ENCODE peak calls at places on chromosome 3, in nine cellular contexts. D, U, O, L, J, E, B, G and A are unnamed samples.

GRCh38 chr3:88410259-88410658 is 260.5 kb downstream of the C3orf38 start:
- DNase-seq in D (no peak), U (no peak), O (no peak), L (no peak), J (no peak), E (no peak), B (no peak), G (no peak), A (no peak)

GRCh38 chr3:58998476-58999117 is 51.2 kb downstream of the CFAP20DC start:
- DNase-seq in D (peak), U (no peak), O (no peak), L (peak), J (no peak), E (no peak), B (no peak), G (no peak), A (no peak)

GRCh38 chr3:191499307-191500125 is 38.6 kb downstream of the PYDC2 start:
- DNase-seq in D (peak), U (no peak), O (peak), L (peak), J (peak), E (no peak), B (no peak), G (peak), A (peak)

GRCh38 chr3:15933439-15934144 is 135.8 kb upstream of the ANKRD28 start:
- DNase-seq in D (peak), U (no peak), O (no peak), L (peak), J (no peak), E (no peak), B (no peak), G (no peak), A (no peak)

GRCh38 chr3:189167027-189167766 is 4.6 kb upstream of the TPRG1 start:
- DNase-seq in D (peak), U (no peak), O (no peak), L (no peak), J (peak), E (no peak), B (no peak), G (no peak), A (no peak)

GRCh38 chr3:61627768-61628185 is 66.4 kb downstream of the PTPRG start:
- DNase-seq in D (peak), U (no peak), O (no peak), L (peak), J (no peak), E (peak), B (no peak), G (no peak), A (no peak)

GRCh38 chr3:155334897-155335883 is 41.7 kb upstream of the STRIT1 start:
- DNase-seq in D (no peak), U (no peak), O (no peak), L (no peak), J (no peak), E (no peak), B (no peak), G (no peak), A (no peak)

GRCh38 chr3:112615942-112616731 is 24.8 kb downstream of the CCDC80 start:
- DNase-seq in D (no peak), U (no peak), O (no peak), L (no peak), J (no peak), E (no peak), B (no peak), G (no peak), A (no peak)

GRCh38 chr3:154274345-154274744 is 49.9 kb downstream of the DHX36 start:
- DNase-seq in D (no peak), U (no peak), O (no peak), L (no peak), J (no peak), E (no peak), B (no peak), G (no peak), A (no peak)

GRCh38 chr3:127749787-127750225 is 72.5 kb downstream of the MGLL start:
- DNase-seq in D (no peak), U (peak), O (no peak), L (no peak), J (no peak), E (no peak), B (no peak), G (no peak), A (no peak)

GRCh38 chr3:32189693-32190092 is 48.8 kb upstream of the CMTM8 start:
- DNase-seq in D (no peak), U (no peak), O (no peak), L (no peak), J (no peak), E (no peak), B (no peak), G (no peak), A (no peak)

GRCh38 chr3:72694398-72694797 is 153.8 kb downstream of the SHQ1 start:
- DNase-seq in D (no peak), U (no peak), O (no peak), L (peak), J (no peak), E (no peak), B (no peak), G (no peak), A (no peak)

GRCh38 chr3:177817746-177818145 is 620.5 kb upstream of the TBL1XR1 start:
- DNase-seq in D (no peak), U (no peak), O (no peak), L (no peak), J (no peak), E (no peak), B (no peak), G (no peak), A (no peak)

GRCh38 chr3:177818712-177819111 is 621.4 kb upstream of the TBL1XR1 start:
- DNase-seq in D (no peak), U (no peak), O (no peak), L (no peak), J (no peak), E (no peak), B (no peak), G (no peak), A (no peak)

GRCh38 chr3:177813322-177813721 is 616.0 kb upstream of the TBL1XR1 start:
- DNase-seq in D (no peak), U (no peak), O (no peak), L (peak), J (peak), E (peak), B (no peak), G (no peak), A (no peak)

GRCh38 chr3:177820683-177821316 is 623.5 kb upstream of the TBL1XR1 start:
- DNase-seq in D (no peak), U (no peak), O (no peak), L (peak), J (no peak), E (no peak), B (no peak), G (no peak), A (no peak)

DNA sequence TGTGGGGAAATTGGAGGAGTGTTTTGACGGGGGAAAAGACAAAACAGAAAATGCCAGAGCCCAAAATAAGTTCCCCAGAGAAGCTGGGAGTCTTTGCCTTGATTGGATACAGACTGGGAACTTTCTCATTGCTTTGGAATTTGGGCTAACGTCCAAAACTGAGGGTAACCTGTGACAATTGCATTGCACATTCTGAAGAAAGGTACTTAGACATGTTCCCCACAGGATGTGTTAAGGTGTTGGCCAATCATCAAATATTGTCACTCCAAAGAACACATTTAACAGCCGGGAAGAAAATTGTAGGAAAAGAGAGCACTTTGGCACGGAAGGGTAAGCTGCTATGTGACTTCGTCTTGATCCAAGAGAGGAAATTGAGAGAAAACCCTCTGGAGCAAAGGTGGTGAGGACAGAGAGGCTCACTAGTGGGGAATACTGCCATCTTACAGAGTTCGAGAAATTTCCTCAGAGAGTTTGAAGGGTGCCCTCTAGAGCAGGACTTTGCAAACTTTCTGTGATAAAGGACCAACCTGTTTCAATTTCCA is 619.5 kb upstream of the TBL1XR1 start:
- DNase-seq in D (peak), U (no peak), O (no peak), L (peak), J (no peak), E (peak), B (no peak), G (no peak), A (no peak)
- TF ChIP-seq CTCF in D (peak), U (no peak), O (peak), L (no peak), J (no peak), E (peak), B (no peak), G (no peak), A (no peak)

GRCh38 chr3:140298569-140299070 is 363.6 kb downstream of the CLSTN2 start:
- DNase-seq in D (no peak), U (no peak), O (peak), L (no peak), J (no peak), E (no peak), B (no peak), G (peak), A (no peak)

GRCh38 chr3:140294058-140294457 is 359.1 kb downstream of the CLSTN2 start:
- DNase-seq in D (peak), U (no peak), O (no peak), L (no peak), J (no peak), E (no peak), B (no peak), G (no peak), A (no peak)

GRCh38 chr3:140292684-140293083 is 357.7 kb downstream of the CLSTN2 start:
- DNase-seq in D (peak), U (peak), O (no peak), L (no peak), J (no peak), E (no peak), B (no peak), G (no peak), A (no peak)

GRCh38 chr3:140298043-140298442 is 363.1 kb downstream of the CLSTN2 start:
- DNase-seq in D (no peak), U (no peak), O (no peak), L (no peak), J (no peak), E (no peak), B (no peak), G (no peak), A (no peak)

DNA sequence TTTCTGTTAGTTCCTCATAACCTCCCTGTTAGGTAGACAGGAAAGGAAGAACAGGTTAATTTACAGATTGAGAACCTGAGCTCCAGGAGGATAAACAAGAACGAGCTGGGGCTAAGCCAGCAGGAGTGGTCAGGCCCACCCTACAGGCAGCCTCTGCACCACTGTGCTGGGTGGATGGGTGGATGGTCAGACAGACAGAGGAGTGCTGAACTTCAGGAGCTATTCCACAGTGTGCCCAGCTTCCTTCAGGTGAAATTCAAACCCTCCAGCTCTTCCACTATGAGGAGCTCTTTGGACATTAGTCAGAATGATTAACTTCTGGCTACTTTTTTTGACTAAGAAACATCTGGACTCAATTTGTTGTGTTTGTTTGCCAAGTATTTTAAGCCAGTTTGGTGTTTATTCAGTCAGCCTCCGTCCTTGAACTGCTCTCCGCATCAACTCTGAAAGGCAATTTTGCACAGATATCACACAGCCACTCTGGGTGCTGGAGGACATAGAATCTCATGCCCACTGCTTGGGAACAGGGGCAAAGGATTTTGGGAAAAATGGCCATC is 361.9 kb downstream of the CLSTN2 start:
- DNase-seq in D (peak), U (no peak), O (no peak), L (no peak), J (no peak), E (peak), B (no peak), G (no peak), A (no peak)
- TF ChIP-seq CTCF in D (no peak), U (no peak), O (no peak), L (no peak), J (no peak), E (peak), B (no peak), G (no peak), A (no peak)

GRCh38 chr3:41129731-41130130 is 69.6 kb upstream of the CTNNB1 start:
- DNase-seq in D (no peak), U (no peak), O (no peak), L (no peak), J (no peak), E (no peak), B (no peak), G (no peak), A (no peak)
- TF ChIP-seq CTCF in D (no peak), U (no peak), O (no peak), L (no peak), J (no peak), E (no peak), B (no peak), G (no peak), A (no peak)

GRCh38 chr3:180804871-180805430 is 107.5 kb upstream of the FXR1 start:
- DNase-seq in D (peak), U (no peak), O (peak), L (peak), J (no peak), E (peak), B (no peak), G (peak), A (no peak)
- TF ChIP-seq CTCF in D (peak), U (no peak), O (peak), L (no peak), J (no peak), E (peak), B (no peak), G (peak), A (no peak)

GRCh38 chr3:35946121-35946856 is 307.0 kb downstream of the ARPP21 start:
- DNase-seq in D (peak), U (no peak), O (no peak), L (peak), J (no peak), E (peak), B (no peak), G (peak), A (no peak)
- TF ChIP-seq CTCF in D (peak), U (no peak), O (peak), L (peak), J (no peak), E (peak), B (no peak), G (peak), A (peak)

DNA sequence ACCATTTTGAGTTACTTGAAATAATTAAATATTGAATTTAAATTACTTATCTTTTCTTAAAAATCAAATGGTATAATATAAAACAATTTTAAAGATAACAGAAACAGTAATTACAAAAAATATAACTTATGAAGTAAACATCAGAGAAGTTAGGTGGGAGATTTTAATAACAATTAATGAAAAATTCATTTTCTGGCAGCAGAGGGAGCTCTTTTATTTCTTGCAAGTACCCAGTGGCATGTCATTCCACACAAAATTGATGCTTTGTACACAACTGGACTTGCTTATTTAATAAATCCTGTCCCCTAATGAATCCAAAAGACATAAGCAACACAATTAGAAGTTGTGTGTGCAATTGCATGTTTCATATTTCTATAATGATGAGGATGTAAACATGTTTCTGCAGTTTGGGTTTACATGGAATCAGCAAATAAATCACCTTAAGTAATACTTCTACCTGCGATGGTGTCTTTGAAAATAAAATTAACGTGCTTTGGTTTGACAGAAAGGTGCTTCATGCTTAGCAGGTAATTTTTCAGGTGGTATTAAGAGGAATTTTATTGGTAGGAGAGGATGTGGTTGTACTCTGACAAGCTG is 861.3 kb downstream of the ZPLD1 start:
- DNase-seq in D (peak), U (no peak), O (no peak), L (peak), J (no peak), E (peak), B (no peak), G (peak), A (no peak)
- TF ChIP-seq CTCF in D (no peak), U (no peak), O (no peak), L (peak), J (no peak), E (peak), B (no peak), G (peak), A (no peak)

DNA sequence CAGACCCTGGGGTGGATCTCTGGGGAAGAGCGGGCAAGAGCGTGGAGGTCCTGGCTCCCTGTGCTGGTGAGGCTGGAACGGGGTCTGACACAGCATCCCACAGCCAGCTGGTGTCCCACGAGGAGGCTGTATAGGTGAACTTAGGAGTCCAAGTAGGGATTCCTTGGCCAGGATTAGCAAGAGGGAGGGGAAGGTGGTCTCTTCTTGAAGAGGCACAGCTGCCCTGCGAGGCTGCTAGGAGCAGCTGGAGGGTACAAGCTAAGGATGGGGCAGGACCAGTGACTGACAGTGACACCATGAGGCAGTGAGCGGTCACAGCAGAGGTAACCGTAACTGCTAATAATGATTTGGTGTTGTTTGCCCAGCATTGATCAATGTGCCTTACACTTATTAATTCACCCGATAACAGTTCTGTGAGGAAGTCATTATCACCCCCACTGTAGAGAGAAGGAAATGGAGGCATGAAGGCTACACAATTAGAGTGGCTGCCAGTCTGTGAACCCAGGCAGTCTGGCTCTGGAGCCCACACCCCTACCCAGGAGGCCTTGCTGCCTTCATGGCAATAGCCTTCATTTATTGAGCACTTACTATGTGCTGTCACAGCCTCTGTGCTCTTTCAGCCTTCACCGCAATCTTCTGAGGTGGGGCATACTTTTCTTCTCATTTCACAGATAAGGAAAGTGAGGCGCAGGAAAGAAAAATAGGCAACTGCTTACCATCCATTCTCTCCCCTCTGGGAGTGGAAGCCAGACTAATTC is 59.4 kb downstream of the TMEM44 start:
- DNase-seq in D (peak), U (no peak), O (peak), L (peak), J (peak), E (peak), B (no peak), G (peak), A (no peak)
- TF ChIP-seq CTCF in D (peak), U (no peak), O (peak), L (peak), J (peak), E (peak), B (no peak), G (peak), A (no peak)

GRCh38 chr3:48919215-48920138 is 835 bp downstream of the ARIH2 start:
- DNase-seq in D (peak), U (peak), O (no peak), L (peak), J (peak), E (peak), B (no peak), G (peak), A (no peak)

GRCh38 chr3:48915296-48915695 is 3.3 kb upstream of the ARIH2 start:
- DNase-seq in D (no peak), U (no peak), O (no peak), L (peak), J (no peak), E (peak), B (no peak), G (no peak), A (no peak)

DNA sequence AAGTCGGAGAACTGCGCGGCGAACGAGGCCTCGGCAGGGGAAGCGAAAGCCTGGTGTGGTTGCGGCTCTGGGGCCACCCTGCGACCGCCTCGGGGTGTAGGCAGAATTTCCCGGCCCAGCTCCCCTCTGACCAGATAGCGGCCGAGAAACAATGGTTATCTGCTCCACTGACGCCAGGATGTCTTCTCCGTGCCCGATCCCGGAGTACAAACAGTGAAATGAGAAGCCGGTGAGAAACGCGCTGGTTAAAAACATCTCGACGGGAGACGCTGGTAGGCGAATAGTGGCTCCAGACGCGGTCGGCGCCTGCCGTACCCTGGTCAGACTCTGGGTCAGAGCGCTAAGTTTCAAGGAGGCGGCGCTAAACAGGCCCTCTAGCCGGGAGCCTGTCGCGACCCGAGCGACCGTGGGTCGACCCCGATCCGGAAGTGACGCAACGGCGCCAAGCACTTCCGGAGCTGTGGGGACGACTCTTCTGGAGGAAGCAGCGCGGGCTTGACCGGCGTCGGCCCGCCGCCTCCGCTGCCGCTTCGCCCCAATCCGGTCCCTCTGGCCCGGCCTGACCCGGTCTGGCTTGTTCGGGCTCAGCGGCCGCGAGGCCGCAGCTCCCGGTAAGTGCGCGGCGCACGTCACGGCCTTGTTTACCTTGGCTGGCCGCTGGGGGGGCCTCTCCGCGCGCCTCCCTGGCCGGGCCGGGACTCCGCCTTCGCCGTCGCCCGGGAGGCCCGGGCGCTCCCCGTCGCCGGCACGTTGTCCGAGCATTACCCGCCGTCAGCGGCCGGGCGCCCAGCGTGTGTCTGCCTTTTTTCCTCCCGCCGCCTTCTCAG is at the start of gene ARIH2:
- DNase-seq in D (peak), U (peak), O (peak), L (peak), J (peak), E (peak), B (peak), G (peak), A (peak)
- TF ChIP-seq CTCF in D (no peak), U (no peak), O (no peak), L (no peak), J (peak), E (peak), B (no peak), G (peak), A (no peak)